ENCODE peak calls at places on chromosomes 4 and X, in eight cellular contexts. H is activated CD8-positive, alpha-beta T cell treated with anti-CD3 and anti-CD28 coated beads for 36 hours; R is PC-3; Q is activated T-cell treated with anti-CD3 and anti-CD28 coated beads, Interleukin-2, amount 50 U/mL, for 72 hours; Z is naive B cell; D is A549; E is left colon; A is CD8-positive, alpha-beta T cell. I is an unnamed sample.
A peak's percentile ranks its signal among the peaks of the same experiment; 100 is the strongest.

GRCh38 chr4:109234596-109234995 is 67.9 kb downstream of the COL25A1 start:
- ATAC-seq in H (no peak), R (no peak), Q (no peak), Z (no peak), D (no peak), E (no peak), A (no peak), I (no peak)

GRCh38 chr4:103092245-103092644 is 7.4 kb downstream of the BDH2 start:
- ATAC-seq in H (no peak), R (no peak), Q (no peak), Z (no peak), D (no peak), E (no peak), A (no peak), I (no peak)

GRCh38 chrX:111123606-111124179 is 27.7 kb downstream of the PAK3 start:
- ATAC-seq in H (peak; percentile 65), R (no peak), Q (peak; percentile 84), Z (no peak), D (no peak), E (no peak), A (no peak), I (no peak)

GRCh38 chr4:138859249-138859648 is 156.3 kb upstream of the NOCT start:
- ATAC-seq in H (no peak), R (no peak), Q (no peak), Z (no peak), D (no peak), E (no peak), A (no peak), I (peak; percentile 94)

GRCh38 chr4:83075696-83076095 is 38.8 kb downstream of the PLAC8 start:
- ATAC-seq in H (no peak), R (peak; percentile 44), Q (no peak), Z (peak; percentile 45), D (no peak), E (no peak), A (no peak), I (no peak)

GRCh38 chr4:36237366-36238353 is 6.7 kb downstream of the ARAP2 start:
- ATAC-seq in H (peak; percentile 22), R (no peak), Q (no peak), Z (no peak), D (no peak), E (no peak), A (peak; percentile 20), I (no peak)

GRCh38 chr4:24114444-24114843 is 224.6 kb upstream of the PPARGC1A start:
- ATAC-seq in H (no peak), R (no peak), Q (no peak), Z (no peak), D (no peak), E (no peak), A (no peak), I (no peak)

GRCh38 chr4:107826427-107826980 is 1.8 kb downstream of the SGMS2 start:
- ATAC-seq in H (no peak), R (no peak), Q (no peak), Z (no peak), D (no peak), E (peak; percentile 47), A (no peak), I (no peak)

GRCh38 chr4:38914859-38915258 is 47.3 kb downstream of the FAM114A1 start:
- ATAC-seq in H (peak; percentile 51), R (no peak), Q (peak; percentile 25), Z (no peak), D (no peak), E (no peak), A (no peak), I (no peak)

GRCh38 chr4:26039950-26040349 is 125.9 kb downstream of the SMIM20 start:
- ATAC-seq in H (no peak), R (no peak), Q (no peak), Z (no peak), D (no peak), E (no peak), A (no peak), I (no peak)

GRCh38 chr4:56389558-56389957 is 2.3 kb upstream of the AASDH start:
- ATAC-seq in H (no peak), R (no peak), Q (no peak), Z (no peak), D (no peak), E (no peak), A (no peak), I (no peak)

GRCh38 chrX:32877592-32877991 is 333.8 kb downstream of the DMD start:
- ATAC-seq in H (no peak), R (no peak), Q (no peak), Z (no peak), D (no peak), E (no peak), A (no peak), I (peak; percentile 87)

GRCh38 chr4:163582688-163583087 is 88.2 kb downstream of the TMA16 start:
- ATAC-seq in H (no peak), R (no peak), Q (no peak), Z (no peak), D (no peak), E (no peak), A (no peak), I (no peak)

GRCh38 chr4:15375707-15376106 is 52.1 kb upstream of the C1QTNF7 start:
- ATAC-seq in H (peak; percentile 75), R (no peak), Q (peak; percentile 59), Z (peak; percentile 69), D (no peak), E (no peak), A (no peak), I (no peak)

GRCh38 chr4:178966644-178967043 is 1524.4 kb upstream of the AGA start:
- ATAC-seq in H (no peak), R (peak; percentile 67), Q (no peak), Z (no peak), D (no peak), E (no peak), A (no peak), I (no peak)

GRCh38 chrX:154751121-154751668 is 318 bp upstream of the GAB3 start:
- ATAC-seq in H (no peak), R (no peak), Q (peak; percentile 11), Z (peak; percentile 59), D (no peak), E (no peak), A (peak; percentile 8), I (no peak)

GRCh38 chr4:143286733-143287570 is 49.7 kb upstream of the GAB1 start:
- ATAC-seq in H (no peak), R (no peak), Q (no peak), Z (no peak), D (no peak), E (no peak), A (no peak), I (peak; percentile 65)

GRCh38 chrX:7083468-7084396 is 63.8 kb upstream of the STS start:
- ATAC-seq in H (peak; percentile 85), R (peak; percentile 99), Q (peak; percentile 97), Z (peak; percentile 90), D (peak; percentile 66), E (peak; percentile 23), A (peak; percentile 83), I (peak; percentile 75)

GRCh38 chr4:1072830-1073446 is 40.4 kb downstream of the RNF212 start:
- ATAC-seq in H (peak; percentile 96), R (peak; percentile 80), Q (peak; percentile 83), Z (peak; percentile 93), D (peak; percentile 81), E (peak; percentile 99), A (peak; percentile 97), I (peak; percentile 53)

I was measured in esophagus mucosa.